ENCODE peak calls at places on chromosomes 12 and 14, in five cellular contexts. N is lung, Q is GM20000, O is fibroblast of pulmonary artery, P is body of pancreas. B is an unnamed sample.

GRCh38 chr14:67166450-67166853 is 22.8 kb upstream of the GARIN2 start:
- DNase-seq in P (peak; percentile 19), N (no peak), Q (peak; percentile 16), O (peak; percentile 73), B (peak; percentile 63)

GRCh38 chr14:43900173-43900655 is 606.9 kb downstream of the FSCB start:
- DNase-seq in N (no peak), P (no peak), Q (no peak), O (no peak), B (no peak)

GRCh38 chr12:3003593-3003992 is 44.4 kb downstream of the TEAD4 start:
- DNase-seq in N (no peak), O (no peak), Q (no peak), P (peak; percentile 92), B (no peak)

GRCh38 chr12:122961551-122962329 is 4.5 kb downstream of the ABCB9 start:
- DNase-seq in P (peak; percentile 45), N (no peak), O (no peak), Q (no peak), B (no peak)

GRCh38 chr14:67385618-67386017 is 25.5 kb downstream of the EIF2S1 start:
- DNase-seq in P (no peak), O (no peak), N (no peak), Q (no peak), B (no peak)

GRCh38 chr12:96500686-96501085 is 11.3 kb downstream of the CFAP54 start:
- DNase-seq in N (no peak), Q (no peak), P (no peak), O (peak; percentile 61), B (no peak)

GRCh38 chr14:101559624-101560533 is 1.4 kb upstream of the DIO3 start:
- DNase-seq in O (peak; percentile 6), N (no peak), P (peak; percentile 64), Q (no peak), B (no peak)

GRCh38 chr14:59632381-59632780 is 55.8 kb upstream of the CCDC175 start:
- DNase-seq in Q (peak; percentile 75), N (no peak), P (peak; percentile 15), O (peak; percentile 49), B (peak; percentile 55)

GRCh38 chr12:131766382-131767107 is 55.7 kb downstream of the SFSWAP start:
- DNase-seq in N (no peak), O (no peak), Q (no peak), P (no peak), B (no peak)

GRCh38 chr12:78457951-78458350 is 406.6 kb upstream of the SYT1 start:
- DNase-seq in P (no peak), Q (peak; percentile 19), O (peak; percentile 30), N (no peak), B (no peak)

GRCh38 chr12:125564753-125565152 is 499.5 kb downstream of the AACS start:
- DNase-seq in P (no peak), N (no peak), Q (no peak), O (no peak), B (no peak)

GRCh38 chr12:70741266-70741665 is 104.0 kb upstream of the PTPRB start:
- DNase-seq in N (no peak), P (no peak), O (no peak), Q (no peak), B (no peak)

GRCh38 chr12:77999074-77999715 is 168.5 kb downstream of the NAV3 start:
- DNase-seq in O (no peak), N (no peak), Q (peak; percentile 7), P (no peak), B (no peak)

GRCh38 chr14:91867316-91867988 is at the start of gene TC2N:
- DNase-seq in Q (no peak), N (no peak), O (no peak), P (no peak), B (peak; percentile 83)

GRCh38 chr12:93978553-93978952 is 169.8 kb upstream of the PLXNC1 start:
- DNase-seq in P (peak; percentile 19), O (peak; percentile 86), N (peak; percentile 57), Q (no peak), B (no peak)

GRCh38 chr14:102076793-102077759 is 9.8 kb downstream of the HSP90AA1 start:
- DNase-seq in N (no peak), P (no peak), Q (no peak), O (no peak), B (no peak)

DNA sequence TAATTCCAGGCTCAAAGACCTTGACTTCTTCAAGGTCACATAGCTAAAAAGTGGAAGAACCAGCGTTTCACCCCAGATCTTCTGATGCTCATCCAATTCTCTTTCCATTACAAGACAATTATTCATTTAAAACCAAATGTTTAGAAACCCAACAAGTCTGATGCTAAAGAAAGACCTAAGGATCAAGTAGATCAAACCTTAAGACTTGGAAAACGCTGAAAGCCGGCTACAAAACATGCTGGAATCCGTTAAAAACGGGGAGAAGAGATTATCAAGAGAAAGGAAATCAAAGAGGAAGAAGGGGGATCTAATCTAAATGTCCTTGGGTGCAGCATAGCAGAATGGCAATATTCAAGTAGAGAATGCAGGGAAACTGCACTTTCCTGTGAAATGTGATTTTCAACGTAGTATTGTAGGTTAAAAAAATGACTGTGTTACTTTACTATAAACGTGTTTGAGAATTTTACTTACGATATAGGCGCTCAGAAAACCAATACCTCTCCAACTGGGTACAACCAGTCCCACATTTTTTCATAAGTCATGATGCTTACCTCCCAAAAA is 1.3 kb downstream of the PPP1R13B start:
- DNase-seq in Q (no peak), O (no peak), N (no peak), P (no peak), B (no peak)
- TF ChIP-seq CTCF in Q (no peak), O (no peak), N (no peak), P (no peak), B (no peak)

GRCh38 chr12:106147956-106148355 is 9.2 kb upstream of the NUAK1 start:
- DNase-seq in N (no peak), P (peak; percentile 87), O (no peak), Q (no peak), B (no peak)

GRCh38 chr12:106145539-106146447 is 7.0 kb upstream of the NUAK1 start:
- DNase-seq in O (peak; percentile 67), Q (no peak), P (peak; percentile 59), N (no peak), B (no peak)

GRCh38 chr12:106146987-106147386 is 8.2 kb upstream of the NUAK1 start:
- DNase-seq in O (no peak), P (no peak), N (no peak), Q (no peak), B (no peak)

GRCh38 chr12:106152334-106152733 is 13.6 kb upstream of the NUAK1 start:
- DNase-seq in O (no peak), Q (no peak), P (no peak), N (no peak), B (no peak)

DNA sequence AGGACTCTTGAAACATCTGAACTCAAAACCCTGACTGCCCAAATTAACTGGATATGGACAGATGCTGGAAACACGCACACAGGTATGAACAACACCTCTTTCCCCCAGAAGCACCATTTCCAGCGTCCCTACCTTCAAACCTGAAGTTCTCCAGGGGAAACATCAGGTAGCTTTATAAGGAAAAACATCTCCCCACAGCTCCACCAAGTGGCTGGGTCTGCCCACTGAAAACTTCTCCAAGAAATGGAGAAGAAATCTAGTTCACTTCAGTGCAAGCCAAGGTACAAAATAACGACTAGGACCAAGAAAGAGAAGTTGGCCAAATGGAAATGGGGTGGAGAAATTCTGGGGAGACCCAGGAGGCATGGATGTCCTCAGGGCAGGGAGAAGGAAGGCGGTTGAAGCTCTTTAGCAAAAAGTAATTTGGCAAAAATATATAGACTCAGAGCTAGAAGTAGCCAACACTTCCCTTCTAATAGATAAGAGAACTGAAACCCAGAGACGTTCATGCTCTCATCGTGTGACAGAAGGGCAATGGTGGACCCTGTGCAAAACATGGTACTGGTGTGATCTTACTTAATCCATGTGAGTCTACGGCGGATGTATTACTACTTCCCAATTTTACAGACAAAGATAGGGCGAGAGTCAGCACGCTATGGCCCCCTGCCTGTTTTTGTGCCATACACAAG is 10.5 kb upstream of the NUAK1 start:
- DNase-seq in N (no peak), Q (no peak), O (peak; percentile 49), P (peak; percentile 37), B (peak; percentile 8)
- TF ChIP-seq CTCF in N (peak; percentile 8), Q (peak; percentile 31), O (peak; percentile 86), P (peak; percentile 50), B (peak; percentile 28)

GRCh38 chr12:120532701-120533238 is 1.4 kb upstream of the RNF10 start:
- DNase-seq in P (no peak), Q (no peak), N (no peak), O (no peak), B (peak; percentile 16)

GRCh38 chr12:120534203-120534702 is at the start of gene RNF10:
- DNase-seq in P (peak; percentile 80), Q (peak; percentile 95), N (peak; percentile 78), O (peak; percentile 94), B (peak; percentile 75)

GRCh38 chr12:120538281-120539156 is 4.4 kb downstream of the RNF10 start:
- DNase-seq in N (peak; percentile 64), Q (no peak), P (peak; percentile 69), O (peak; percentile 58), B (no peak)

GRCh38 chr12:120536064-120536791 is 2.1 kb downstream of the RNF10 start:
- DNase-seq in P (peak; percentile 25), Q (no peak), N (no peak), O (no peak), B (peak; percentile 46)

GRCh38 chr12:120534703-120535655 is 823 bp downstream of the RNF10 start:
- DNase-seq in O (peak; percentile 70), P (peak; percentile 46), Q (peak; percentile 75), N (peak; percentile 41), B (peak; percentile 67)
- TF ChIP-seq CTCF in O (no peak), P (no peak), Q (no peak), N (no peak), B (no peak)

GRCh38 chr12:19506497-19506896 is 67.2 kb downstream of the AEBP2 start:
- DNase-seq in P (no peak), N (no peak), O (no peak), Q (no peak), B (no peak)

GRCh38 chr12:19507823-19508222 is 68.5 kb downstream of the AEBP2 start:
- DNase-seq in O (peak; percentile 66), Q (no peak), N (no peak), P (no peak), B (no peak)
- TF ChIP-seq CTCF in O (peak; percentile 43), Q (no peak), N (peak; percentile 17), P (no peak), B (no peak)

DNA sequence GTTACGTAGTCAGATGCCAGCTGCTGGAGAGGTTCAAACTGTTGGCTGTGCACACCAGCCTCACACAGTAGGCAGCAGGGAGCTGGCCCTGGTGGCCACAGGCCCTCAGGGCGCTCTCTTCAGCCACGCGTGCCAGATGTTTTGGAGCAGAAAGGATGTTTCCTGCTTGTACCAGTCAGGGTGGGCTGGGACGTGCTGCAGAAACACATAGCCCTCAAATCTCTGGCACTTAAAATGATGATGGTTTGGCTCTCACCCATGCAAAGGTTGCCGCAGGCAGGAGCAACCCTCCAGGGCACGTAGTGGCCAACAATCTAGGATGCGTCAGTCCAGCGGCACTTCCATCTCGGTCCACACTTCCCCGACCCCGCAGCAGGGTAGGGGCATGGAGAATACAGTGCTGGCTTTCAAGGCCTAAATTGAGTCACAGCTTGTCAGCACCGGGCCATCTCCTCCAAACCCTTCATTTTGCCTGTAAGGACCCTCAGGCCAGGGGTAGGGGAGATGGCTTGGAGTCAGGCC is 1.7 kb upstream of the FAM181A start:
- DNase-seq in O (no peak), P (no peak), N (no peak), Q (no peak), B (no peak)
- TF ChIP-seq CTCF in O (no peak), P (no peak), N (no peak), Q (no peak), B (no peak)